ENCODE peak calls at places on chromosomes 11 and 22, in four cellular contexts. O is DMS153, V is nucleus accumbens, M is WTC11. D is an unnamed sample.

GRCh38 chr11:126917531-126918204 is 82.9 kb downstream of the KIRREL3 start:
- DNase-seq in M (no peak), V (peak), O (no peak), D (no peak)

GRCh38 chr11:134394311-134394710 is 17.7 kb downstream of the B3GAT1 start:
- DNase-seq in M (no peak), V (no peak), O (no peak), D (no peak)

GRCh38 chr22:21766933-21767462 is 31.4 kb upstream of the YPEL1 start:
- DNase-seq in V (no peak), O (no peak), M (no peak), D (no peak)

GRCh38 chr22:19057999-19058491 is 64.2 kb downstream of the DGCR2 start:
- DNase-seq in M (no peak), O (no peak), V (no peak), D (no peak)

GRCh38 chr11:100709233-100709999 is 22.3 kb downstream of the ARHGAP42 start:
- DNase-seq in O (no peak), V (no peak), M (no peak), D (no peak)

GRCh38 chr11:74749127-74749964 is 697 bp downstream of the RNF169 start:
- DNase-seq in V (peak), M (peak), O (peak), D (peak)

GRCh38 chr11:68082478-68082877 is 38.7 kb downstream of the CHKA start:
- DNase-seq in V (no peak), M (no peak), O (no peak), D (no peak)

GRCh38 chr22:42960146-42960509 is 54.8 kb downstream of the PACSIN2 start:
- DNase-seq in O (peak), M (no peak), V (no peak), D (no peak)

GRCh38 chr11:73528013-73528412 is 69.9 kb downstream of the FAM168A start:
- DNase-seq in O (no peak), M (no peak), V (no peak), D (no peak)

GRCh38 chr11:102626686-102627085 is 1.6 kb upstream of the MMP20 start:
- DNase-seq in O (no peak), M (no peak), V (no peak), D (no peak)

GRCh38 chr11:14144905-14145304 is 182.4 kb downstream of the SPON1 start:
- DNase-seq in M (no peak), O (no peak), V (no peak), D (no peak)

GRCh38 chr11:116199182-116199581 is 573.6 kb downstream of the BUD13 start:
- DNase-seq in V (no peak), O (peak), M (no peak), D (no peak)

GRCh38 chr11:71946144-71946571 is 17.3 kb downstream of the RNF121 start:
- DNase-seq in V (no peak), M (no peak), O (no peak), D (no peak)

GRCh38 chr11:103773059-103773458 is 263.4 kb upstream of the DDI1 start:
- DNase-seq in V (no peak), M (no peak), O (no peak), D (no peak)

GRCh38 chr11:122248130-122248529 is 132.1 kb upstream of the BLID start:
- DNase-seq in O (no peak), M (no peak), V (peak), D (no peak)

GRCh38 chr11:112016088-112016764 is 9.0 kb upstream of the DLAT start:
- DNase-seq in V (no peak), M (no peak), O (no peak), D (no peak)

GRCh38 chr11:134646561-134646960 is 234.5 kb upstream of the B3GAT1 start:
- DNase-seq in V (no peak), O (no peak), M (no peak), D (no peak)

GRCh38 chr11:96267490-96268010 is 75.4 kb downstream of the MAML2 start:
- DNase-seq in V (no peak), O (no peak), M (no peak), D (no peak)

GRCh38 chr11:61477126-61477525 is 31.4 kb upstream of the LRRC10B start:
- DNase-seq in V (no peak), O (no peak), M (no peak), D (no peak)